ENCODE peak calls at places on chromosomes 5 and 9, in four cellular contexts. One of them, this sample, is unnamed.

GRCh38 chr9:82062245-82062644 is 73.7 kb downstream of the SPATA31D1 start:
- DNase-seq in brain microvascular endothelial cell: no peak
- DNase-seq in fibroblast of lung: no peak
- DNase-seq in WERI-Rb-1: no peak
- DNase-seq in this sample: no peak

GRCh38 chr5:139147743-139148079 is 50.5 kb downstream of the SIL1 start:
- DNase-seq in brain microvascular endothelial cell: no peak
- DNase-seq in fibroblast of lung: peak
- DNase-seq in WERI-Rb-1: no peak
- DNase-seq in this sample: no peak

GRCh38 chr5:39947657-39948056 is 522.9 kb upstream of the DAB2 start:
- DNase-seq in brain microvascular endothelial cell: peak
- DNase-seq in fibroblast of lung: peak
- DNase-seq in WERI-Rb-1: no peak
- DNase-seq in this sample: no peak

GRCh38 chr5:111550282-111551020 is 38.1 kb upstream of the STARD4 start:
- DNase-seq in brain microvascular endothelial cell: peak
- DNase-seq in fibroblast of lung: peak
- DNase-seq in WERI-Rb-1: peak
- DNase-seq in this sample: peak

GRCh38 chr9:116234091-116234490 is 80.5 kb downstream of the PAPPA start:
- DNase-seq in brain microvascular endothelial cell: peak
- DNase-seq in fibroblast of lung: peak
- DNase-seq in WERI-Rb-1: no peak
- DNase-seq in this sample: no peak

GRCh38 chr5:170333161-170333909 is 35.8 kb upstream of the LCP2 start:
- DNase-seq in brain microvascular endothelial cell: no peak
- DNase-seq in fibroblast of lung: no peak
- DNase-seq in WERI-Rb-1: no peak
- DNase-seq in this sample: no peak

GRCh38 chr9:650362-650761 is 191.1 kb upstream of the DMRT1 start:
- DNase-seq in brain microvascular endothelial cell: no peak
- DNase-seq in fibroblast of lung: no peak
- DNase-seq in WERI-Rb-1: no peak
- DNase-seq in this sample: no peak

GRCh38 chr5:55151923-55152842 is 7.8 kb upstream of the GPX8 start:
- DNase-seq in brain microvascular endothelial cell: peak
- DNase-seq in fibroblast of lung: peak
- DNase-seq in WERI-Rb-1: no peak
- DNase-seq in this sample: no peak

GRCh38 chr9:27414215-27414731 is 109.8 kb upstream of the IFNK start:
- DNase-seq in brain microvascular endothelial cell: no peak
- DNase-seq in fibroblast of lung: peak
- DNase-seq in WERI-Rb-1: no peak
- DNase-seq in this sample: no peak

GRCh38 chr5:132495672-132496630 is 5.4 kb upstream of the IRF1 start:
- DNase-seq in brain microvascular endothelial cell: peak
- DNase-seq in fibroblast of lung: peak
- DNase-seq in WERI-Rb-1: peak
- DNase-seq in this sample: peak
- TF ChIP-seq CTCF in brain microvascular endothelial cell: peak
- TF ChIP-seq CTCF in fibroblast of lung: peak
- TF ChIP-seq CTCF in WERI-Rb-1: no peak
- TF ChIP-seq CTCF in this sample: no peak

GRCh38 chr9:12777149-12778010 is 2.6 kb downstream of the LURAP1L start:
- DNase-seq in brain microvascular endothelial cell: no peak
- DNase-seq in fibroblast of lung: no peak
- DNase-seq in WERI-Rb-1: no peak
- DNase-seq in this sample: no peak

GRCh38 chr9:12774861-12775367 is at the start of gene LURAP1L:
- DNase-seq in brain microvascular endothelial cell: peak
- DNase-seq in fibroblast of lung: peak
- DNase-seq in WERI-Rb-1: peak
- DNase-seq in this sample: no peak

GRCh38 chr9:12776775-12777055 is 1.9 kb downstream of the LURAP1L start:
- DNase-seq in brain microvascular endothelial cell: peak
- DNase-seq in fibroblast of lung: peak
- DNase-seq in WERI-Rb-1: no peak
- DNase-seq in this sample: no peak

GRCh38 chr9:12775373-12775962 is 648 bp downstream of the LURAP1L start:
- DNase-seq in brain microvascular endothelial cell: peak
- DNase-seq in fibroblast of lung: no peak
- DNase-seq in WERI-Rb-1: peak
- DNase-seq in this sample: peak

GRCh38 chr9:12775963-12776774 is 1.3 kb downstream of the LURAP1L start:
- DNase-seq in brain microvascular endothelial cell: peak
- DNase-seq in fibroblast of lung: peak
- DNase-seq in WERI-Rb-1: peak
- DNase-seq in this sample: peak
- TF ChIP-seq CTCF in brain microvascular endothelial cell: peak
- TF ChIP-seq CTCF in fibroblast of lung: peak
- TF ChIP-seq CTCF in WERI-Rb-1: peak
- TF ChIP-seq CTCF in this sample: peak

DNA sequence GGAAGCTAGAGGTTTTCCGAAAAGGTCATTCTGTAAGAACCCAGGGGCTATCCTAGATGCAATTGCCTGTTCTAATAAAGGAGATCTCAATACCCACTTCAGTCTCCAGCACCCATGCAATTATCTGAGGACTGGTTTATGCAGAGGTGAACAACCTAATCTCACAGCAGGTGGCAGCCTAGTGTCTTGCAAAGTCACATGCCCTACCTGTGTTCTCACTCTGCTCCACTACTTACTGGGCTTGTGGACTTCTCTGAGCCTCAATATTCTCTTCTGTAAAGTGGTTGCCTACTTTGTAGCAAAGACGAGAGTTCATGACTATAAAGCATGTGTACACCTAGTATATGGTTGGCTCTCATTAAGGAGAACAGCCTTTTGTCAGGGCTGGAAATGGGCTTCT is 21.0 kb upstream of the ALDH1B1 start:
- DNase-seq in brain microvascular endothelial cell: no peak
- DNase-seq in fibroblast of lung: peak
- DNase-seq in WERI-Rb-1: peak
- DNase-seq in this sample: no peak
- TF ChIP-seq CTCF in brain microvascular endothelial cell: peak
- TF ChIP-seq CTCF in fibroblast of lung: no peak
- TF ChIP-seq CTCF in WERI-Rb-1: peak
- TF ChIP-seq CTCF in this sample: no peak

DNA sequence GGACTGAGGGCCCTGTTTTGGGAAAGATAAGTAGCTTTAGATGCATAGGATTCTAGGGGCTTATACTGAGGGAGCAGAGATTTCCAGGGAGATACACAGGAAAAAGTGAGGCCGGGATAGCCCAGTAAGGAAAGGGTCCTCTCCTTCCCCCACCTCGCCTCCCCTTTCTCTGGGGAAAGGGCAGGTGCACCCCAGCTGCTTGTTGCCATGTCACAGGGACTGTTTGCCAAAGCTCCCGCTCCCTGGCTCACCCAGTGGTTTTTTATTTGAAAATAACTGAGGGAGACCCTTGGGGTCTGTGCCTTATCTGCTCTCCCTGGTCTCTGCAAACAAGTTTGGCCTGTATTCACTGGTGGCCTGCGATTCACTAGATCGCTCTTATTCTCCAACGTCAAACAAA is 51.2 kb downstream of the RGS3 start:
- DNase-seq in brain microvascular endothelial cell: no peak
- DNase-seq in fibroblast of lung: no peak
- DNase-seq in WERI-Rb-1: no peak
- DNase-seq in this sample: no peak
- TF ChIP-seq CTCF in brain microvascular endothelial cell: no peak
- TF ChIP-seq CTCF in fibroblast of lung: no peak
- TF ChIP-seq CTCF in WERI-Rb-1: no peak
- TF ChIP-seq CTCF in this sample: no peak

GRCh38 chr5:73298251-73299016 is 125.4 kb downstream of the TMEM174 start:
- DNase-seq in brain microvascular endothelial cell: no peak
- DNase-seq in fibroblast of lung: peak
- DNase-seq in WERI-Rb-1: no peak
- DNase-seq in this sample: no peak

GRCh38 chr5:73300520-73301207 is 127.7 kb downstream of the TMEM174 start:
- DNase-seq in brain microvascular endothelial cell: no peak
- DNase-seq in fibroblast of lung: peak
- DNase-seq in WERI-Rb-1: no peak
- DNase-seq in this sample: no peak

GRCh38 chr5:73297430-73297829 is 124.4 kb downstream of the TMEM174 start:
- DNase-seq in brain microvascular endothelial cell: no peak
- DNase-seq in fibroblast of lung: no peak
- DNase-seq in WERI-Rb-1: no peak
- DNase-seq in this sample: no peak

GRCh38 chr5:73299665-73300435 is 126.9 kb downstream of the TMEM174 start:
- DNase-seq in brain microvascular endothelial cell: no peak
- DNase-seq in fibroblast of lung: peak
- DNase-seq in WERI-Rb-1: no peak
- DNase-seq in this sample: no peak

GRCh38 chr5:73299017-73299630 is 126.1 kb downstream of the TMEM174 start:
- DNase-seq in brain microvascular endothelial cell: no peak
- DNase-seq in fibroblast of lung: peak
- DNase-seq in WERI-Rb-1: peak
- DNase-seq in this sample: peak
- TF ChIP-seq CTCF in brain microvascular endothelial cell: no peak
- TF ChIP-seq CTCF in fibroblast of lung: peak
- TF ChIP-seq CTCF in WERI-Rb-1: peak
- TF ChIP-seq CTCF in this sample: peak

GRCh38 chr9:77841739-77842386 is 189.7 kb downstream of the GNAQ start:
- DNase-seq in brain microvascular endothelial cell: no peak
- DNase-seq in fibroblast of lung: no peak
- DNase-seq in WERI-Rb-1: no peak
- DNase-seq in this sample: no peak
- TF ChIP-seq CTCF in brain microvascular endothelial cell: peak
- TF ChIP-seq CTCF in fibroblast of lung: peak
- TF ChIP-seq CTCF in WERI-Rb-1: no peak
- TF ChIP-seq CTCF in this sample: no peak

DNA sequence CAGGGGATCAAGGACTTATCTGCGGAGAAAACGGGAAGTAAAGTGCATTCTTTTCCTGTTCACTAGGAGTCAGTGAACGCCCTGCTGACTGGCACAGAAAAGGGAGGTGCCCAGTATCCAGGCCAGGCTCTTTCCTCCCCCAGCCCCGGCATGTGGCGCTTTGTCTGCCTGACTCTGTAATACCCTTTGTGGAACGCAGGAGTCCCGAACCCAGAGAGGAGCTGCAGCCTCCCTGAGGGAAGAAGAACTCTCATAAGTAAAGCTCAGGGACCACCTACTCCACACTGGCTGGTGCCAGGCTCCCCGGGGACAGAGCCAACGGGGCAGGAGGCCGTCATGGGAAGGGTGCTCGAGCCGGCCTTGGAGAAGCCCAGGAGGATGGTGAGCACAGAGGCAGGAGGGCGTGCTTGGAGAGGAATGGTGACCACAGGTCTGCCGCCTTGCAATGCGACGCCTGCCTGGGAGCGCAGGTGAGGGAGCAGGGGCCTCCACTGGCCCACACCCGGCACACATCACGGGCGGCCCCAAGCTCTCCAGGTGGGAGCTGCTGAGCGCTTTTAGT is 31.5 kb downstream of the VAV2 start:
- DNase-seq in brain microvascular endothelial cell: no peak
- DNase-seq in fibroblast of lung: no peak
- DNase-seq in WERI-Rb-1: no peak
- DNase-seq in this sample: peak
- TF ChIP-seq CTCF in brain microvascular endothelial cell: no peak
- TF ChIP-seq CTCF in fibroblast of lung: no peak
- TF ChIP-seq CTCF in WERI-Rb-1: no peak
- TF ChIP-seq CTCF in this sample: no peak

DNA sequence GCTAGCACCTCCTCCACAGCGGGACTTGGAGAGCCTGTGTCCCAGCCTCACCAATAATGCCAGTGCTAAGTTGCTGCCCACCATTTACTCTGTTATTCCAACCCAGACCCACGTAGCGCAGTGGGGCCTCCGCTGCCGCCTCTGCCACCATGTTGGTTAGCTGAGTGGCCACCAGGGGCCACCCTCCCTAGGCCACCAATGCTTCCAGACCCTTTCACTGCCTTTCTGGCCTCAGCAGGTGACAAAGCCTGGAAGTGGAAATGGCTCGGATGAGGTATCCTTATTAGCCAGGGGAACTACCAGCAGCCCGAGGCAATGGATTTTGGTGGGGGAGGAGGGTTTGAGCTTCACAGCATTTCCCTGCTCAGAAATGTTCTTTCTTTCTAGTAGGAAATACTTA is 110.1 kb downstream of the OSTF1 start:
- DNase-seq in brain microvascular endothelial cell: no peak
- DNase-seq in fibroblast of lung: no peak
- DNase-seq in WERI-Rb-1: no peak
- DNase-seq in this sample: peak
- TF ChIP-seq CTCF in brain microvascular endothelial cell: peak
- TF ChIP-seq CTCF in fibroblast of lung: no peak
- TF ChIP-seq CTCF in WERI-Rb-1: peak
- TF ChIP-seq CTCF in this sample: peak

This sample was measured in glutamatergic neuron.